ENCODE peak calls at places on chromosomes 4 and X, in ten cellular contexts. One of them, this sample, is unnamed. For H3K4me1, the result is how much of the 10 kb centered on the place peaks cover.

GRCh38 chr4:97404876-97405523 is 738.3 kb downstream of the STPG2 start:
- DNase-seq in ovary: no peak
- DNase-seq in transverse colon: no peak
- DNase-seq in tibial nerve: no peak
- DNase-seq in adrenal gland: no peak
- DNase-seq in HCT116: no peak
- DNase-seq in A549: peak
- DNase-seq in breast epithelium: no peak
- DNase-seq in spleen: no peak
- DNase-seq in stomach: no peak
- DNase-seq in this sample: no peak

GRCh38 chr4:154642361-154642760 is 29.9 kb upstream of the FGG start:
- DNase-seq in stomach: no peak
- DNase-seq in tibial nerve: no peak
- DNase-seq in ovary: no peak
- DNase-seq in transverse colon: no peak
- DNase-seq in A549: no peak
- DNase-seq in breast epithelium: no peak
- DNase-seq in spleen: no peak
- DNase-seq in HCT116: no peak
- DNase-seq in adrenal gland: no peak
- DNase-seq in this sample: no peak

GRCh38 chr4:87896020-87896621 is 63.4 kb downstream of the MEPE start:
- DNase-seq in spleen: no peak
- DNase-seq in breast epithelium: no peak
- DNase-seq in A549: peak
- DNase-seq in adrenal gland: peak
- DNase-seq in HCT116: peak
- DNase-seq in ovary: no peak
- DNase-seq in tibial nerve: no peak
- DNase-seq in stomach: no peak
- DNase-seq in transverse colon: no peak
- DNase-seq in this sample: no peak

GRCh38 chrX:23271011-23271410 is 63.6 kb upstream of the PTCHD1 start:
- DNase-seq in transverse colon: no peak
- DNase-seq in spleen: no peak
- DNase-seq in HCT116: no peak
- DNase-seq in tibial nerve: no peak
- DNase-seq in stomach: no peak
- DNase-seq in A549: no peak
- DNase-seq in breast epithelium: no peak
- DNase-seq in ovary: no peak
- DNase-seq in adrenal gland: no peak
- DNase-seq in this sample: no peak

GRCh38 chr4:173039617-173040176 is 128.9 kb upstream of the GALNT7 start:
- DNase-seq in HCT116: no peak
- DNase-seq in stomach: no peak
- DNase-seq in tibial nerve: no peak
- DNase-seq in breast epithelium: no peak
- DNase-seq in A549: no peak
- DNase-seq in spleen: no peak
- DNase-seq in transverse colon: no peak
- DNase-seq in ovary: no peak
- DNase-seq in adrenal gland: no peak
- DNase-seq in this sample: no peak

GRCh38 chr4:29278580-29278979 is 1441.6 kb upstream of the PCDH7 start:
- DNase-seq in breast epithelium: no peak
- DNase-seq in spleen: no peak
- DNase-seq in HCT116: no peak
- DNase-seq in A549: no peak
- DNase-seq in ovary: no peak
- DNase-seq in transverse colon: no peak
- DNase-seq in adrenal gland: no peak
- DNase-seq in stomach: no peak
- DNase-seq in tibial nerve: no peak
- DNase-seq in this sample: no peak

GRCh38 chrX:24718771-24719170 is 25.1 kb downstream of the POLA1 start:
- DNase-seq in breast epithelium: no peak
- DNase-seq in tibial nerve: no peak
- DNase-seq in HCT116: no peak
- DNase-seq in transverse colon: no peak
- DNase-seq in adrenal gland: no peak
- DNase-seq in ovary: no peak
- DNase-seq in A549: no peak
- DNase-seq in stomach: no peak
- DNase-seq in spleen: no peak
- DNase-seq in this sample: no peak

GRCh38 chr4:73585345-73585744 is 34.9 kb downstream of the RASSF6 start:
- DNase-seq in ovary: no peak
- DNase-seq in A549: no peak
- DNase-seq in HCT116: no peak
- DNase-seq in transverse colon: no peak
- DNase-seq in breast epithelium: no peak
- DNase-seq in stomach: no peak
- DNase-seq in spleen: no peak
- DNase-seq in tibial nerve: no peak
- DNase-seq in adrenal gland: no peak
- DNase-seq in this sample: no peak

DNA sequence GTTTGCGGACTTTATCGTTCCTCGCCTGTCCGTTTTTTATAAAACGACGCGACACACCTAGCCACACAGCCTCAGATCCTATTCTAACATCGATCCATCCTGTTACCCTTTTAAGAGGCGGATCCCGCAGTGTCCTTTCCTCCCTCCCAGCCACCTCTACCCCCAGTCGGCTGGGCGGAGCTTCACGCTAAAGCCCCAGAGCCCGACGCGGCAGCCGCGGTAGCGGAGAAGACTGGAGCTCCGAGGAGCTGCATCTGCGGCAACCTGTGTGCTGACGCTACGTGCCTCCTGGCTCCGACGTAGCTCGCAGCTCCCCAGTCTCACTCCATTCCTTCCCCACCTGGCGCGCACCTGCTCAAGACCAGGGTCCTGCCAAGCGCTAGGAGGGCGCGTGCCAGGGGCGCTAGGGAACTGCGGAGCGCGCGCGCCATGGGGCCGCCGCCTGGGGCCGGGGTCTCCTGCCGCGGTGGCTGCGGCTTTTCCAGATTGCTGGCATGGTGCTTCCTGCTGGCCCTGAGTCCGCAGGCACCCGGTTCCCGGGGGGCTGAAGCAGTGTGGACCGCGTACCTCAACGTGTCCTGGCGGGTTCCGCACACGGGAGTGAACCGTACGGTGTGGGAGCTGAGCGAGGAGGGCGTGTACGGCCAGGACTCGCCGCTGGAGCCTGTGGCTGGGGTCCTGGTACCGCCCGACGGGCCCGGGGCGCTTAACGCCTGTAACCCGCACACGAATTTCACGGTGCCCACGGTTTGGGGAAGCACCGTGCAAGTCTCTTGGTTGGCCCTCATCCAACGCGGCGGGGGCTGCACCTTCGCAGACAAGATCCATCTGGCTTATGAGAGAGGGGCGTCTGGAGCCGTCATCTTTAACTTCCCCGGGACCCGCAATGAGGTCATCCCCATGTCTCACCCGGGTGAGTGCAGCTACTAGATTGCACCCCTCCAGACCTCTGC is at the start of gene RNF128:
- DNase-seq in breast epithelium: peak
- DNase-seq in A549: peak
- DNase-seq in tibial nerve: no peak
- DNase-seq in ovary: peak
- DNase-seq in HCT116: peak
- DNase-seq in spleen: peak
- DNase-seq in stomach: peak
- DNase-seq in adrenal gland: peak
- DNase-seq in transverse colon: peak
- DNase-seq in this sample: peak
- TF ChIP-seq POLR2A in breast epithelium: no peak
- TF ChIP-seq POLR2A in A549: no peak
- TF ChIP-seq POLR2A in tibial nerve: no peak
- TF ChIP-seq POLR2A in ovary: no peak
- TF ChIP-seq POLR2A in HCT116: peak
- TF ChIP-seq POLR2A in spleen: no peak
- TF ChIP-seq POLR2A in stomach: no peak
- TF ChIP-seq POLR2A in adrenal gland: peak
- TF ChIP-seq POLR2A in transverse colon: peak
- TF ChIP-seq POLR2A in this sample: peak

GRCh38 chrX:16162391-16162790 is 4.9 kb upstream of the MAGEB17 start:
- DNase-seq in HCT116: no peak
- DNase-seq in spleen: no peak
- DNase-seq in stomach: no peak
- DNase-seq in A549: no peak
- DNase-seq in ovary: no peak
- DNase-seq in transverse colon: no peak
- DNase-seq in adrenal gland: no peak
- DNase-seq in tibial nerve: no peak
- DNase-seq in breast epithelium: no peak
- DNase-seq in this sample: no peak

GRCh38 chrX:16160729-16161128 is 6.6 kb upstream of the MAGEB17 start:
- DNase-seq in HCT116: peak
- DNase-seq in transverse colon: no peak
- DNase-seq in stomach: no peak
- DNase-seq in tibial nerve: no peak
- DNase-seq in adrenal gland: no peak
- DNase-seq in breast epithelium: no peak
- DNase-seq in A549: peak
- DNase-seq in ovary: no peak
- DNase-seq in spleen: no peak
- DNase-seq in this sample: no peak

GRCh38 chrX:16167181-16167580 is at the start of gene MAGEB17:
- DNase-seq in ovary: no peak
- DNase-seq in tibial nerve: no peak
- DNase-seq in HCT116: no peak
- DNase-seq in adrenal gland: no peak
- DNase-seq in spleen: no peak
- DNase-seq in transverse colon: no peak
- DNase-seq in stomach: no peak
- DNase-seq in breast epithelium: no peak
- DNase-seq in A549: no peak
- DNase-seq in this sample: no peak

DNA sequence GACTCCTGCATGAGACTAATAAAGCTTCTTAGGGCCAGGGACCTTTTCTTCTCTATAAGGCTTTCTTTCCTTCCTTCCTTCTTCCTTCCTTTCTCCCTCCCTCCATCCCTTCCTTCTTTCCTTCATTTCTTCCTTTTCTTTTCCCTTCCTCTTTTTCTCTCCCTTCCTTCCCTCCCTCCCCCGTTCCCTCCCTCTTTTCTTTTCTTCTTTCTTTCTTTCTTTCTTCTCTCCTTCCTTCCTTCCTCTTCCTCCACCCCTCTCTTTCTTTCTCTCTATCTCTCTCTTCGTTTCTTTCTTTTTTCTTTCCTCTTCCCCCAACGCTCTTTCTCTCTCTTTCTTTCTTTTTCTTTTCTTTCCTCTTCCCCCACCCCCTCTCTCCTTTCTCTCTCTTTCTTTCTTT is 2.5 kb upstream of the MAGEB17 start:
- DNase-seq in A549: no peak
- DNase-seq in spleen: no peak
- DNase-seq in adrenal gland: no peak
- DNase-seq in stomach: no peak
- DNase-seq in transverse colon: no peak
- DNase-seq in ovary: no peak
- DNase-seq in tibial nerve: no peak
- DNase-seq in HCT116: no peak
- DNase-seq in breast epithelium: no peak
- DNase-seq in this sample: no peak
- H3K4me1 ChIP-seq in A549: under half
- H3K4me1 ChIP-seq in spleen: under half
- H3K4me1 ChIP-seq in adrenal gland: under half
- H3K4me1 ChIP-seq in stomach: under half
- H3K4me1 ChIP-seq in transverse colon: under half
- H3K4me1 ChIP-seq in ovary: under half
- H3K4me1 ChIP-seq in tibial nerve: under half
- H3K4me1 ChIP-seq in HCT116: under half
- H3K4me1 ChIP-seq in breast epithelium: under half
- H3K4me1 ChIP-seq in this sample: under half

GRCh38 chrX:153945956-153946909 is 1.8 kb upstream of the RENBP start:
- DNase-seq in breast epithelium: no peak
- DNase-seq in stomach: no peak
- DNase-seq in HCT116: no peak
- DNase-seq in spleen: no peak
- DNase-seq in tibial nerve: no peak
- DNase-seq in adrenal gland: no peak
- DNase-seq in ovary: no peak
- DNase-seq in transverse colon: no peak
- DNase-seq in A549: no peak
- DNase-seq in this sample: no peak

GRCh38 chrX:153944800-153945150 is 332 bp upstream of the RENBP start:
- DNase-seq in HCT116: no peak
- DNase-seq in tibial nerve: no peak
- DNase-seq in stomach: no peak
- DNase-seq in spleen: no peak
- DNase-seq in ovary: no peak
- DNase-seq in A549: no peak
- DNase-seq in breast epithelium: no peak
- DNase-seq in transverse colon: no peak
- DNase-seq in adrenal gland: no peak
- DNase-seq in this sample: no peak

GRCh38 chrX:153941331-153942252 is 2.9 kb downstream of the RENBP start:
- DNase-seq in spleen: no peak
- DNase-seq in stomach: no peak
- DNase-seq in transverse colon: no peak
- DNase-seq in breast epithelium: no peak
- DNase-seq in A549: no peak
- DNase-seq in tibial nerve: no peak
- DNase-seq in HCT116: no peak
- DNase-seq in ovary: no peak
- DNase-seq in adrenal gland: no peak
- DNase-seq in this sample: no peak

GRCh38 chrX:153946910-153947769 is 2.7 kb upstream of the RENBP start:
- DNase-seq in A549: peak
- DNase-seq in adrenal gland: peak
- DNase-seq in stomach: peak
- DNase-seq in breast epithelium: peak
- DNase-seq in tibial nerve: no peak
- DNase-seq in HCT116: peak
- DNase-seq in ovary: peak
- DNase-seq in spleen: peak
- DNase-seq in transverse colon: peak
- DNase-seq in this sample: no peak

DNA sequence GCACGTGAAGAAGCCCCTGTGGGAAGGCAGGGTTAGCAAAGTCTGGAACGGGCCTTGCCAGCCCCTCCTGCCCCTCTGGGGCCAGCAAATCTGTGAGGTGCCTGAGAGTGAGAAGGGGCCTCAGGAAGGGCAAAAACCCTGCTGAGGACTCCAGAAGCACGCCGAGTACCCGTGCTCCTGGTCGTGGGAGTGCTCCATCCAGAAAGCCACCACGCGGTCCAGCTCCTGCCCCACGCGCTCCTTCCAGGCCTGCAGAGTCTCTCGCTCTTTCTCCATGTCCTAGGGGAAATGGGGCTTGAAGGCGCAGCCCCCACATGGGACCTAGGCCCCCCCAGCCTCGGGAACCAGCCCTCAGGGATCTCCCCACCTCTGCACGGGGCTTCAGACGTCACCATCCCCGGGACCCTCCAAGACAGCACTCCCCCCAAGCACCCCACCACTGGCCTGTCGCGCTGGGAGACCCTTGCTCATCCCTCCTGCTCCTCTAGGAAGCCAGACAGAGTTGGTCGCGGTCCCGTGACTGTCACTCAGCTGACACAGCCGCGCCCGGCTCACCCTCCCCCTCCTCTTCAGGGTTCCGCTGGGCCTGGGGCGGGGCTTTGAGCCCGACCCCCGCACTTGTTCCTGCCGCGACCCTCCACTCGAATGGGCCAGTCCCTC is at the start of gene RENBP:
- DNase-seq in ovary: no peak
- DNase-seq in spleen: peak
- DNase-seq in HCT116: no peak
- DNase-seq in stomach: peak
- DNase-seq in adrenal gland: no peak
- DNase-seq in tibial nerve: peak
- DNase-seq in transverse colon: peak
- DNase-seq in A549: no peak
- DNase-seq in breast epithelium: no peak
- DNase-seq in this sample: no peak
- TF ChIP-seq POLR2A in ovary: no peak
- TF ChIP-seq POLR2A in spleen: no peak
- TF ChIP-seq POLR2A in HCT116: no peak
- TF ChIP-seq POLR2A in stomach: no peak
- TF ChIP-seq POLR2A in adrenal gland: no peak
- TF ChIP-seq POLR2A in tibial nerve: no peak
- TF ChIP-seq POLR2A in transverse colon: no peak
- TF ChIP-seq POLR2A in A549: no peak
- TF ChIP-seq POLR2A in breast epithelium: no peak
- TF ChIP-seq POLR2A in this sample: no peak

GRCh38 chr4:122673252-122673651 is 52.4 kb upstream of the IL21 start:
- DNase-seq in transverse colon: no peak
- DNase-seq in adrenal gland: no peak
- DNase-seq in tibial nerve: no peak
- DNase-seq in stomach: no peak
- DNase-seq in A549: no peak
- DNase-seq in spleen: no peak
- DNase-seq in ovary: no peak
- DNase-seq in HCT116: no peak
- DNase-seq in breast epithelium: no peak
- DNase-seq in this sample: no peak

GRCh38 chr4:122668241-122668640 is 47.4 kb upstream of the IL21 start:
- DNase-seq in breast epithelium: no peak
- DNase-seq in transverse colon: no peak
- DNase-seq in HCT116: no peak
- DNase-seq in ovary: no peak
- DNase-seq in adrenal gland: no peak
- DNase-seq in spleen: no peak
- DNase-seq in tibial nerve: no peak
- DNase-seq in A549: no peak
- DNase-seq in stomach: no peak
- DNase-seq in this sample: no peak

GRCh38 chr4:122669911-122670738 is 49.3 kb upstream of the IL21 start:
- DNase-seq in ovary: no peak
- DNase-seq in adrenal gland: no peak
- DNase-seq in breast epithelium: no peak
- DNase-seq in stomach: no peak
- DNase-seq in transverse colon: no peak
- DNase-seq in HCT116: no peak
- DNase-seq in spleen: no peak
- DNase-seq in tibial nerve: no peak
- DNase-seq in A549: no peak
- DNase-seq in this sample: no peak

GRCh38 chr4:122674371-122674770 is 53.5 kb upstream of the IL21 start:
- DNase-seq in tibial nerve: no peak
- DNase-seq in breast epithelium: no peak
- DNase-seq in HCT116: no peak
- DNase-seq in A549: no peak
- DNase-seq in ovary: no peak
- DNase-seq in adrenal gland: no peak
- DNase-seq in spleen: no peak
- DNase-seq in stomach: no peak
- DNase-seq in transverse colon: no peak
- DNase-seq in this sample: no peak

DNA sequence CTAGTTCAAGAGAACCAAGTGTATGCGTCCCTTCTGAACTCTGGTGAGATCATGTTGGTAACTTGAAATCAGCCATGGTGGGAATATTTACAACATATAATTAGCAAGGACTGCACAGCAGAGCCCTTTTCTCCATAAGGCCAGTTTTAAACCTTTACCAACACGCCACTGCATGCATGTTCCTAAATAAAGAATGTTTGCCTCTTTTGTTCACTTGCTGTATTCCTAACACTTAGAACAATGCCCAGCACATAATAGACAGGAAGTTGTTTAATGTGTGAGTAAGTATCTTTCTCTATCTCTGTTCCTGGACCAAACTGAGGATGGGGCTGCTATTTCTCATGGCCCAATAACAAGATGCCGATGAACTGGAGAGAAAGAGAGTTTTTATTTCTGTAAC is 51.2 kb upstream of the IL21 start:
- DNase-seq in breast epithelium: no peak
- DNase-seq in stomach: no peak
- DNase-seq in HCT116: no peak
- DNase-seq in tibial nerve: no peak
- DNase-seq in adrenal gland: no peak
- DNase-seq in ovary: no peak
- DNase-seq in transverse colon: no peak
- DNase-seq in spleen: no peak
- DNase-seq in A549: no peak
- DNase-seq in this sample: no peak
- H3K4me1 ChIP-seq in breast epithelium: under half
- H3K4me1 ChIP-seq in stomach: under half
- H3K4me1 ChIP-seq in HCT116: under half
- H3K4me1 ChIP-seq in tibial nerve: under half
- H3K4me1 ChIP-seq in adrenal gland: under half
- H3K4me1 ChIP-seq in ovary: under half
- H3K4me1 ChIP-seq in transverse colon: under half
- H3K4me1 ChIP-seq in spleen: under half
- H3K4me1 ChIP-seq in A549: under half
- H3K4me1 ChIP-seq in this sample: under half